ENCODE peak calls at places on chromosomes 1 and 21, in ten cellular contexts. D is stimulated activated CD4-positive, alpha-beta T cell treated with anti-CD3 and anti-CD28 coated beads, Interleukin-4, amount 100 ng/mL, for 4 hours; A is myocyte; K is tibial nerve; P is fibroblast of villous mesenchyme; G is activated CD4-positive, alpha-beta T cell treated with anti-CD3 and anti-CD28 coated beads, Interleukin-2, amount 50 U/mL, for 48 hours; V is T-helper 2 cell; M is substantia nigra; Q is Daoy; H is activated T-cell treated with anti-CD3 and anti-CD28 coated beads for 48 hours. F is an unnamed sample.

GRCh38 chr1:196152086-196152485 is 456.2 kb downstream of the KCNT2 start:
- DNase-seq in A (peak; percentile 2), V (no peak), G (no peak), D (no peak), Q (no peak), K (no peak), M (no peak), P (no peak), H (no peak), F (no peak)

GRCh38 chr1:18951416-18951815 is 5.1 kb downstream of the IFFO2 start:
- DNase-seq in Q (no peak), G (peak; percentile 41), P (no peak), H (no peak), A (no peak), M (no peak), K (no peak), D (no peak), V (no peak), F (no peak)

GRCh38 chr1:32725595-32725942 is 23.0 kb upstream of the SYNC start:
- DNase-seq in A (no peak), H (no peak), G (no peak), K (no peak), D (no peak), V (no peak), M (no peak), Q (no peak), P (no peak), F (no peak)

GRCh38 chr1:67211589-67212563 is 45.6 kb downstream of the IL23R start:
- DNase-seq in G (peak; percentile 60), M (no peak), A (peak; percentile 27), V (peak; percentile 10), H (no peak), K (no peak), P (peak; percentile 35), D (peak; percentile 36), Q (peak; percentile 17), F (peak; percentile 24)

GRCh38 chr1:9807541-9807940 is 16.2 kb downstream of the CLSTN1 start:
- DNase-seq in M (no peak), A (no peak), H (no peak), K (no peak), Q (no peak), V (no peak), P (no peak), G (no peak), D (no peak), F (no peak)

GRCh38 chr1:9838946-9839345 is 15.2 kb upstream of the CLSTN1 start:
- DNase-seq in M (peak; percentile 55), P (no peak), K (no peak), V (no peak), D (no peak), G (no peak), H (no peak), Q (no peak), A (no peak), F (no peak)

GRCh38 chr1:14777516-14778506 is 179.3 kb downstream of the KAZN start:
- DNase-seq in G (no peak), D (no peak), A (no peak), H (no peak), P (no peak), Q (no peak), M (no peak), K (no peak), V (no peak), F (no peak)

GRCh38 chr21:38036016-38036415 is 119.8 kb upstream of the KCNJ6 start:
- DNase-seq in M (no peak), Q (no peak), A (no peak), P (no peak), V (no peak), H (no peak), D (no peak), K (no peak), G (no peak), F (no peak)

GRCh38 chr1:10210841-10211804 is 753 bp downstream of the KIF1B start:
- DNase-seq in M (peak; percentile 91), V (no peak), P (peak; percentile 86), K (peak; percentile 86), A (peak; percentile 98), H (peak; percentile 20), Q (peak; percentile 90), D (no peak), G (peak; percentile 57), F (peak; percentile 3)

GRCh38 chr1:76279387-76279748 is 204.8 kb downstream of the ST6GALNAC3 start:
- DNase-seq in V (no peak), G (no peak), Q (no peak), K (no peak), H (no peak), M (peak; percentile 31), A (no peak), P (peak; percentile 5), D (no peak), F (no peak)